ENCODE peak calls at places on chromosomes 3 and 15, in five cellular contexts. One of them, this sample, is unnamed.

GRCh38 chr3:153615863-153616262 is 453.8 kb downstream of the RAP2B start:
- DNase-seq in stimulated activated naive CD8-positive, alpha-beta T cell treated with anti-CD3 and anti-CD28 coated beads, Interleukin-15, amount 100 ng/mL, for 72 hours: no peak
- DNase-seq in HFF-Myc: no peak
- DNase-seq in BE2C: no peak
- DNase-seq in neural crest cell: no peak
- DNase-seq in this sample: no peak

GRCh38 chr3:16883057-16883725 is 1.6 kb upstream of the PLCL2 start:
- DNase-seq in neural crest cell: no peak
- DNase-seq in HFF-Myc: no peak
- DNase-seq in BE2C: no peak
- DNase-seq in stimulated activated naive CD8-positive, alpha-beta T cell treated with anti-CD3 and anti-CD28 coated beads, Interleukin-15, amount 100 ng/mL, for 72 hours: no peak
- DNase-seq in this sample: no peak

GRCh38 chr15:82643992-82644391 is 3.2 kb downstream of the CPEB1 start:
- DNase-seq in BE2C: no peak
- DNase-seq in HFF-Myc: no peak
- DNase-seq in neural crest cell: peak
- DNase-seq in stimulated activated naive CD8-positive, alpha-beta T cell treated with anti-CD3 and anti-CD28 coated beads, Interleukin-15, amount 100 ng/mL, for 72 hours: no peak
- DNase-seq in this sample: no peak

GRCh38 chr3:166265153-166265552 is 427.9 kb upstream of the BCHE start:
- DNase-seq in neural crest cell: no peak
- DNase-seq in stimulated activated naive CD8-positive, alpha-beta T cell treated with anti-CD3 and anti-CD28 coated beads, Interleukin-15, amount 100 ng/mL, for 72 hours: no peak
- DNase-seq in HFF-Myc: no peak
- DNase-seq in BE2C: no peak
- DNase-seq in this sample: no peak

GRCh38 chr3:182092662-182093262 is 381.0 kb downstream of the SOX2 start:
- DNase-seq in stimulated activated naive CD8-positive, alpha-beta T cell treated with anti-CD3 and anti-CD28 coated beads, Interleukin-15, amount 100 ng/mL, for 72 hours: no peak
- DNase-seq in neural crest cell: peak
- DNase-seq in BE2C: no peak
- DNase-seq in HFF-Myc: no peak
- DNase-seq in this sample: no peak

GRCh38 chr15:38389924-38390542 is 63.9 kb upstream of the FAM98B start:
- DNase-seq in HFF-Myc: no peak
- DNase-seq in neural crest cell: peak
- DNase-seq in BE2C: peak
- DNase-seq in stimulated activated naive CD8-positive, alpha-beta T cell treated with anti-CD3 and anti-CD28 coated beads, Interleukin-15, amount 100 ng/mL, for 72 hours: peak
- DNase-seq in this sample: peak

GRCh38 chr3:4580346-4581019 is 87.3 kb downstream of the ITPR1 start:
- DNase-seq in HFF-Myc: no peak
- DNase-seq in stimulated activated naive CD8-positive, alpha-beta T cell treated with anti-CD3 and anti-CD28 coated beads, Interleukin-15, amount 100 ng/mL, for 72 hours: no peak
- DNase-seq in neural crest cell: no peak
- DNase-seq in BE2C: no peak
- DNase-seq in this sample: no peak

GRCh38 chr3:49906004-49906860 is 2.6 kb upstream of the MST1R start:
- DNase-seq in BE2C: peak
- DNase-seq in neural crest cell: peak
- DNase-seq in HFF-Myc: no peak
- DNase-seq in stimulated activated naive CD8-positive, alpha-beta T cell treated with anti-CD3 and anti-CD28 coated beads, Interleukin-15, amount 100 ng/mL, for 72 hours: peak
- DNase-seq in this sample: peak

GRCh38 chr3:25471081-25471768 is 43.2 kb downstream of the RARB start:
- DNase-seq in neural crest cell: no peak
- DNase-seq in BE2C: no peak
- DNase-seq in HFF-Myc: no peak
- DNase-seq in stimulated activated naive CD8-positive, alpha-beta T cell treated with anti-CD3 and anti-CD28 coated beads, Interleukin-15, amount 100 ng/mL, for 72 hours: no peak
- DNase-seq in this sample: no peak

GRCh38 chr3:124707667-124708066 is 22.6 kb upstream of the UMPS start:
- DNase-seq in HFF-Myc: no peak
- DNase-seq in stimulated activated naive CD8-positive, alpha-beta T cell treated with anti-CD3 and anti-CD28 coated beads, Interleukin-15, amount 100 ng/mL, for 72 hours: no peak
- DNase-seq in BE2C: no peak
- DNase-seq in neural crest cell: no peak
- DNase-seq in this sample: no peak

GRCh38 chr3:194604837-194605236 is 28.4 kb downstream of the TMEM44 start:
- DNase-seq in HFF-Myc: no peak
- DNase-seq in neural crest cell: no peak
- DNase-seq in stimulated activated naive CD8-positive, alpha-beta T cell treated with anti-CD3 and anti-CD28 coated beads, Interleukin-15, amount 100 ng/mL, for 72 hours: no peak
- DNase-seq in BE2C: no peak
- DNase-seq in this sample: no peak

GRCh38 chr3:113167929-113168771 is 43.2 kb upstream of the BOC start:
- DNase-seq in stimulated activated naive CD8-positive, alpha-beta T cell treated with anti-CD3 and anti-CD28 coated beads, Interleukin-15, amount 100 ng/mL, for 72 hours: no peak
- DNase-seq in neural crest cell: no peak
- DNase-seq in HFF-Myc: no peak
- DNase-seq in BE2C: no peak
- DNase-seq in this sample: no peak

GRCh38 chr3:155629006-155629405 is 115.9 kb downstream of the PLCH1 start:
- DNase-seq in BE2C: no peak
- DNase-seq in HFF-Myc: no peak
- DNase-seq in neural crest cell: no peak
- DNase-seq in stimulated activated naive CD8-positive, alpha-beta T cell treated with anti-CD3 and anti-CD28 coated beads, Interleukin-15, amount 100 ng/mL, for 72 hours: no peak
- DNase-seq in this sample: no peak

GRCh38 chr15:74893627-74894026 is 3.8 kb downstream of the MPI start:
- DNase-seq in HFF-Myc: no peak
- DNase-seq in BE2C: no peak
- DNase-seq in neural crest cell: no peak
- DNase-seq in stimulated activated naive CD8-positive, alpha-beta T cell treated with anti-CD3 and anti-CD28 coated beads, Interleukin-15, amount 100 ng/mL, for 72 hours: no peak
- DNase-seq in this sample: no peak

GRCh38 chr3:193772389-193772788 is 179.4 kb downstream of the OPA1 start:
- DNase-seq in BE2C: no peak
- DNase-seq in HFF-Myc: no peak
- DNase-seq in neural crest cell: no peak
- DNase-seq in stimulated activated naive CD8-positive, alpha-beta T cell treated with anti-CD3 and anti-CD28 coated beads, Interleukin-15, amount 100 ng/mL, for 72 hours: no peak
- DNase-seq in this sample: no peak

GRCh38 chr3:184608209-184608608 is 46.6 kb downstream of the EPHB3 start:
- DNase-seq in stimulated activated naive CD8-positive, alpha-beta T cell treated with anti-CD3 and anti-CD28 coated beads, Interleukin-15, amount 100 ng/mL, for 72 hours: no peak
- DNase-seq in neural crest cell: no peak
- DNase-seq in HFF-Myc: no peak
- DNase-seq in BE2C: no peak
- DNase-seq in this sample: no peak

GRCh38 chr15:69526086-69526485 is 73.5 kb downstream of the RPLP1 start:
- DNase-seq in BE2C: no peak
- DNase-seq in HFF-Myc: no peak
- DNase-seq in neural crest cell: no peak
- DNase-seq in stimulated activated naive CD8-positive, alpha-beta T cell treated with anti-CD3 and anti-CD28 coated beads, Interleukin-15, amount 100 ng/mL, for 72 hours: no peak
- DNase-seq in this sample: no peak

GRCh38 chr15:31216210-31216911 is 110.3 kb upstream of the KLF13 start:
- DNase-seq in HFF-Myc: no peak
- DNase-seq in neural crest cell: peak
- DNase-seq in BE2C: peak
- DNase-seq in stimulated activated naive CD8-positive, alpha-beta T cell treated with anti-CD3 and anti-CD28 coated beads, Interleukin-15, amount 100 ng/mL, for 72 hours: peak
- DNase-seq in this sample: peak

GRCh38 chr3:13650210-13651056 is 101.5 kb downstream of the FBLN2 start:
- DNase-seq in neural crest cell: peak
- DNase-seq in BE2C: peak
- DNase-seq in stimulated activated naive CD8-positive, alpha-beta T cell treated with anti-CD3 and anti-CD28 coated beads, Interleukin-15, amount 100 ng/mL, for 72 hours: peak
- DNase-seq in HFF-Myc: peak
- DNase-seq in this sample: peak

GRCh38 chr15:54298396-54298795 is 320.2 kb downstream of the UNC13C start:
- DNase-seq in neural crest cell: no peak
- DNase-seq in stimulated activated naive CD8-positive, alpha-beta T cell treated with anti-CD3 and anti-CD28 coated beads, Interleukin-15, amount 100 ng/mL, for 72 hours: no peak
- DNase-seq in HFF-Myc: no peak
- DNase-seq in BE2C: no peak
- DNase-seq in this sample: no peak

GRCh38 chr3:153595186-153595815 is 433.3 kb downstream of the RAP2B start:
- DNase-seq in neural crest cell: no peak
- DNase-seq in HFF-Myc: no peak
- DNase-seq in BE2C: no peak
- DNase-seq in stimulated activated naive CD8-positive, alpha-beta T cell treated with anti-CD3 and anti-CD28 coated beads, Interleukin-15, amount 100 ng/mL, for 72 hours: no peak
- DNase-seq in this sample: no peak

GRCh38 chr3:192879346-192880031 is 38.2 kb downstream of the MB21D2 start:
- DNase-seq in HFF-Myc: peak
- DNase-seq in neural crest cell: no peak
- DNase-seq in BE2C: no peak
- DNase-seq in stimulated activated naive CD8-positive, alpha-beta T cell treated with anti-CD3 and anti-CD28 coated beads, Interleukin-15, amount 100 ng/mL, for 72 hours: no peak
- DNase-seq in this sample: no peak